ENCODE peak calls at places on chromosomes 16 and 17, in six cellular contexts. One of them, this sample, is unnamed.
A peak's percentile ranks its signal among the peaks of the same experiment; 100 is the strongest.

GRCh38 chr17:7133424-7133823 is 18.8 kb upstream of the ASGR2 start:
- ATAC-seq in GM12878: peak; percentile 48
- ATAC-seq in HepG2: peak; percentile 66
- ATAC-seq in GM23338: peak; percentile 18
- ATAC-seq in Panc1: no peak
- ATAC-seq in upper lobe of left lung: peak; percentile 38
- ATAC-seq in this sample: no peak

GRCh38 chr17:56011406-56012131 is 141.7 kb upstream of the ANKFN1 start:
- ATAC-seq in GM12878: no peak
- ATAC-seq in HepG2: no peak
- ATAC-seq in GM23338: no peak
- ATAC-seq in Panc1: no peak
- ATAC-seq in upper lobe of left lung: no peak
- ATAC-seq in this sample: no peak

GRCh38 chr16:87948735-87949070 is 2.5 kb upstream of the BANP start:
- ATAC-seq in GM12878: no peak
- ATAC-seq in HepG2: no peak
- ATAC-seq in GM23338: no peak
- ATAC-seq in Panc1: no peak
- ATAC-seq in upper lobe of left lung: no peak
- ATAC-seq in this sample: no peak

GRCh38 chr17:1374426-1375177 is 25.4 kb downstream of the YWHAE start:
- ATAC-seq in GM12878: peak; percentile 61
- ATAC-seq in HepG2: no peak
- ATAC-seq in GM23338: no peak
- ATAC-seq in Panc1: no peak
- ATAC-seq in upper lobe of left lung: peak; percentile 55
- ATAC-seq in this sample: no peak

GRCh38 chr16:56207421-56207820 is 16.1 kb downstream of the GNAO1 start:
- ATAC-seq in GM12878: no peak
- ATAC-seq in HepG2: no peak
- ATAC-seq in GM23338: no peak
- ATAC-seq in Panc1: no peak
- ATAC-seq in upper lobe of left lung: no peak
- ATAC-seq in this sample: no peak

GRCh38 chr17:17042381-17042736 is at the start of gene MPRIP:
- ATAC-seq in GM12878: no peak
- ATAC-seq in HepG2: no peak
- ATAC-seq in GM23338: no peak
- ATAC-seq in Panc1: no peak
- ATAC-seq in upper lobe of left lung: no peak
- ATAC-seq in this sample: peak; percentile 29

GRCh38 chr17:82678265-82678891 is 20.1 kb downstream of the RAB40B start:
- ATAC-seq in GM12878: no peak
- ATAC-seq in HepG2: no peak
- ATAC-seq in GM23338: no peak
- ATAC-seq in Panc1: no peak
- ATAC-seq in upper lobe of left lung: no peak
- ATAC-seq in this sample: no peak

GRCh38 chr17:82781894-82782274 is 30.0 kb downstream of the TBCD start:
- ATAC-seq in GM12878: peak; percentile 100
- ATAC-seq in HepG2: peak; percentile 97
- ATAC-seq in GM23338: peak; percentile 98
- ATAC-seq in Panc1: peak; percentile 97
- ATAC-seq in upper lobe of left lung: peak; percentile 95
- ATAC-seq in this sample: peak; percentile 92

GRCh38 chr16:19884611-19885455 is at the start of gene GPRC5B:
- ATAC-seq in GM12878: peak; percentile 58
- ATAC-seq in HepG2: peak; percentile 52
- ATAC-seq in GM23338: peak; percentile 24
- ATAC-seq in Panc1: peak; percentile 78
- ATAC-seq in upper lobe of left lung: peak; percentile 37
- ATAC-seq in this sample: peak; percentile 77

GRCh38 chr17:64565563-64565962 is 58.8 kb downstream of the CEP95 start:
- ATAC-seq in GM12878: no peak
- ATAC-seq in HepG2: no peak
- ATAC-seq in GM23338: no peak
- ATAC-seq in Panc1: no peak
- ATAC-seq in upper lobe of left lung: no peak
- ATAC-seq in this sample: no peak

GRCh38 chr16:66923247-66923851 is 2.0 kb downstream of the RRAD start:
- ATAC-seq in GM12878: no peak
- ATAC-seq in HepG2: no peak
- ATAC-seq in GM23338: no peak
- ATAC-seq in Panc1: no peak
- ATAC-seq in upper lobe of left lung: no peak
- ATAC-seq in this sample: peak; percentile 46

GRCh38 chr17:15091825-15092224 is 173.3 kb downstream of the PMP22 start:
- ATAC-seq in GM12878: no peak
- ATAC-seq in HepG2: no peak
- ATAC-seq in GM23338: peak; percentile 70
- ATAC-seq in Panc1: no peak
- ATAC-seq in upper lobe of left lung: no peak
- ATAC-seq in this sample: no peak

GRCh38 chr17:18145811-18146210 is 37.3 kb downstream of the MYO15A start:
- ATAC-seq in GM12878: no peak
- ATAC-seq in HepG2: no peak
- ATAC-seq in GM23338: no peak
- ATAC-seq in Panc1: no peak
- ATAC-seq in upper lobe of left lung: no peak
- ATAC-seq in this sample: no peak

GRCh38 chr17:12024332-12024731 is 3.7 kb downstream of the MAP2K4 start:
- ATAC-seq in GM12878: no peak
- ATAC-seq in HepG2: no peak
- ATAC-seq in GM23338: no peak
- ATAC-seq in Panc1: no peak
- ATAC-seq in upper lobe of left lung: no peak
- ATAC-seq in this sample: no peak

GRCh38 chr16:75244844-75245758 is 6.3 kb downstream of the BCAR1 start:
- ATAC-seq in GM12878: peak; percentile 81
- ATAC-seq in HepG2: peak; percentile 80
- ATAC-seq in GM23338: peak; percentile 59
- ATAC-seq in Panc1: peak; percentile 75
- ATAC-seq in upper lobe of left lung: peak; percentile 85
- ATAC-seq in this sample: peak; percentile 91

GRCh38 chr16:57409065-57409464 is 4.5 kb downstream of the CCL17 start:
- ATAC-seq in GM12878: no peak
- ATAC-seq in HepG2: no peak
- ATAC-seq in GM23338: no peak
- ATAC-seq in Panc1: no peak
- ATAC-seq in upper lobe of left lung: no peak
- ATAC-seq in this sample: peak; percentile 21

GRCh38 chr16:89009343-89010209 is 32.6 kb upstream of the CBFA2T3 start:
- ATAC-seq in GM12878: no peak
- ATAC-seq in HepG2: no peak
- ATAC-seq in GM23338: peak; percentile 70
- ATAC-seq in Panc1: no peak
- ATAC-seq in upper lobe of left lung: no peak
- ATAC-seq in this sample: no peak

GRCh38 chr17:77106874-77107358 is 33.9 kb upstream of the SEC14L1 start:
- ATAC-seq in GM12878: peak; percentile 72
- ATAC-seq in HepG2: no peak
- ATAC-seq in GM23338: peak; percentile 51
- ATAC-seq in Panc1: no peak
- ATAC-seq in upper lobe of left lung: no peak
- ATAC-seq in this sample: no peak

GRCh38 chr16:61792194-61792904 is 243.9 kb downstream of the CDH8 start:
- ATAC-seq in GM12878: no peak
- ATAC-seq in HepG2: no peak
- ATAC-seq in GM23338: no peak
- ATAC-seq in Panc1: peak; percentile 60
- ATAC-seq in upper lobe of left lung: no peak
- ATAC-seq in this sample: no peak

GRCh38 chr17:76081295-76082210 is 2.6 kb downstream of the ZACN start:
- ATAC-seq in GM12878: no peak
- ATAC-seq in HepG2: peak; percentile 1
- ATAC-seq in GM23338: peak; percentile 1
- ATAC-seq in Panc1: peak; percentile 18
- ATAC-seq in upper lobe of left lung: no peak
- ATAC-seq in this sample: no peak

GRCh38 chr17:29621751-29622194 is 939 bp downstream of the CORO6 start:
- ATAC-seq in GM12878: no peak
- ATAC-seq in HepG2: no peak
- ATAC-seq in GM23338: no peak
- ATAC-seq in Panc1: no peak
- ATAC-seq in upper lobe of left lung: no peak
- ATAC-seq in this sample: no peak
- H3K4me3 ChIP-seq in GM12878: peak overlapping the region; percentile 78
- H3K4me3 ChIP-seq in HepG2: peak overlapping the region; percentile 70
- H3K4me3 ChIP-seq in GM23338: peak overlapping the region; percentile 89
- H3K4me3 ChIP-seq in Panc1: peak overlapping the region; percentile 72
- H3K4me3 ChIP-seq in upper lobe of left lung: peak overlapping the region; percentile 68
- H3K4me3 ChIP-seq in this sample: peak overlapping the region; percentile 82

DNA sequence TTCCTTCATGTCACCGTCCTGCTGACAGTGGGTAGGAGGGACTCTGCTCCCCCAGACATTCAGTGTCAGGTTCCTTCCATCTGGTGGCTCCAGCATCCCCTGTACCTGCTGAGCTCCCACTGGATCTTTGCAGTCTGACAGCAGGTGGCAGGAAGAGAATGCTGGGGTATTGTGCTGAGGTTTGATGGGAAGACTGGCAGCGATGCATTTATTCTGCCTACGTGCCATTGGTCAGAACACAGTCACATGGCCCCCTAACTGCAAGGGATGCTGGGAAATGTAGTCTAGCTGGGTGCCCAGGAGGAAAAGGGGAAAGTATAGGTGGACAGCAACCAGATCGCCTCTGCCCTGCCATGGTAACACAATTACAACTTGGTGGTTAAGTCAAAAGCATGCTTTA is 44.4 kb downstream of the IRX3 start:
- ATAC-seq in GM12878: peak; percentile 23
- ATAC-seq in HepG2: peak; percentile 22
- ATAC-seq in GM23338: peak; percentile 95
- ATAC-seq in Panc1: no peak
- ATAC-seq in upper lobe of left lung: no peak
- ATAC-seq in this sample: no peak
- TF ChIP-seq POLR2AphosphoS5 in GM12878: no peak
- TF ChIP-seq POLR2AphosphoS5 in HepG2: no peak
- TF ChIP-seq POLR2AphosphoS5 in GM23338: no peak
- TF ChIP-seq POLR2AphosphoS5 in Panc1: no peak
- TF ChIP-seq POLR2AphosphoS5 in upper lobe of left lung: no peak
- TF ChIP-seq POLR2AphosphoS5 in this sample: no peak

GRCh38 chr17:21211825-21212479 is 2.0 kb downstream of the TMEM11 start:
- ATAC-seq in GM12878: no peak
- ATAC-seq in HepG2: no peak
- ATAC-seq in GM23338: no peak
- ATAC-seq in Panc1: no peak
- ATAC-seq in upper lobe of left lung: no peak
- ATAC-seq in this sample: no peak
- H3K4me3 ChIP-seq in GM12878: peak overlapping the region; percentile 81
- H3K4me3 ChIP-seq in HepG2: peak overlapping the region; percentile 83
- H3K4me3 ChIP-seq in GM23338: peak overlapping the region; percentile 98
- H3K4me3 ChIP-seq in Panc1: no peak overlapping the region
- H3K4me3 ChIP-seq in upper lobe of left lung: no peak overlapping the region
- H3K4me3 ChIP-seq in this sample: no peak overlapping the region

DNA sequence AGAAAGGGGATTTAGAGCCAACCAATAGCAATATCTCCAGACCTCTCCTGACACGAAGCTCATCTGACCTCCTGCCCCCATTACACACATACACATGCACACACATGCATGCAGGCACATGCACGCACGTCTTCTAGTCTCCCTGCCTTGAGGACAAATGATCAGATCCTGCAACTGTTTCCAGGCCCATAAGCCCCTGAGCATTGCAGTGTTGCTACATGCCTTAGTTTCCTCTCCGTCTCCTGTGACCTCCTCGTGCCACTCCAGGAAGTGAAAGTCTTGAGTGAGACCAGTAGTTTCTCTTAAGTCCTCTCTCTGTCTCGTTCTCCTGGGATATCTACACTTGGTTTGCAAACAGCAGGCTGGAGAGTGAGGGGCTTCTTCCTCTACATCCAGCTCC is 8.2 kb downstream of the CIITA start:
- ATAC-seq in GM12878: peak; percentile 21
- ATAC-seq in HepG2: no peak
- ATAC-seq in GM23338: no peak
- ATAC-seq in Panc1: no peak
- ATAC-seq in upper lobe of left lung: no peak
- ATAC-seq in this sample: no peak
- TF ChIP-seq POLR2AphosphoS5 in GM12878: no peak
- TF ChIP-seq POLR2AphosphoS5 in HepG2: no peak
- TF ChIP-seq POLR2AphosphoS5 in GM23338: no peak
- TF ChIP-seq POLR2AphosphoS5 in Panc1: no peak
- TF ChIP-seq POLR2AphosphoS5 in upper lobe of left lung: peak; percentile 26
- TF ChIP-seq POLR2AphosphoS5 in this sample: no peak

DNA sequence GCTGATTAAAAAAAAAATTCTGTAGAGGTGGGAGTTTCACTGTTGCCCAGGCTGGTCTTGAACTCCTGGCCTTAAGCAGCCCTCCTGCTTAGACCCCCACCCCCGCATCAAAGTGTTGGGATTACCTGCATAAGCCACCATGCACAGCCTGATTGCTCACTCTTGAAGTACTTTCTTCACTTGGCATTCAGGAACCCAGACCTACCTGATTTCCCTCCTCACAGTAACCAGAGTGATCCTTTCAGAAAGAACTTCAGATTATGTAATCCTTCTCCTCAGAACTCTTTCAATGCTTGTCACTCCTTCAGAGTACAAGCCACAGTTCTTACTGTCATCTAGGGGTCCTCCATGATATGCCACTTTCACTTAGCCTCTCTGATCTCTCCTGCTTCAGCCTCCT is 1.4 kb downstream of the EFCAB13 start:
- ATAC-seq in GM12878: no peak
- ATAC-seq in HepG2: no peak
- ATAC-seq in GM23338: no peak
- ATAC-seq in Panc1: no peak
- ATAC-seq in upper lobe of left lung: no peak
- ATAC-seq in this sample: no peak
- H3K4me3 ChIP-seq in GM12878: peak overlapping the region; percentile 76
- H3K4me3 ChIP-seq in HepG2: no peak overlapping the region
- H3K4me3 ChIP-seq in GM23338: peak overlapping the region; percentile 71
- H3K4me3 ChIP-seq in Panc1: no peak overlapping the region
- H3K4me3 ChIP-seq in upper lobe of left lung: peak overlapping the region; percentile 65
- H3K4me3 ChIP-seq in this sample: no peak overlapping the region

GRCh38 chr16:85673529-85674417 is 15.0 kb downstream of the GINS2 start:
- ATAC-seq in GM12878: no peak
- ATAC-seq in HepG2: no peak
- ATAC-seq in GM23338: peak; percentile 9
- ATAC-seq in Panc1: peak; percentile 73
- ATAC-seq in upper lobe of left lung: peak; percentile 86
- ATAC-seq in this sample: peak; percentile 57
- TF ChIP-seq POLR2AphosphoS5 in GM12878: no peak
- TF ChIP-seq POLR2AphosphoS5 in HepG2: no peak
- TF ChIP-seq POLR2AphosphoS5 in GM23338: no peak
- TF ChIP-seq POLR2AphosphoS5 in Panc1: no peak
- TF ChIP-seq POLR2AphosphoS5 in upper lobe of left lung: peak; percentile 45
- TF ChIP-seq POLR2AphosphoS5 in this sample: peak; percentile 12

GRCh38 chr17:21549107-21549687 is 143.1 kb upstream of the KCNJ18 start:
- ATAC-seq in GM12878: no peak
- ATAC-seq in HepG2: no peak
- ATAC-seq in GM23338: no peak
- ATAC-seq in Panc1: no peak
- ATAC-seq in upper lobe of left lung: no peak
- ATAC-seq in this sample: no peak
- H3K4me3 ChIP-seq in GM12878: no peak overlapping the region
- H3K4me3 ChIP-seq in HepG2: no peak overlapping the region
- H3K4me3 ChIP-seq in GM23338: no peak overlapping the region
- H3K4me3 ChIP-seq in Panc1: no peak overlapping the region
- H3K4me3 ChIP-seq in upper lobe of left lung: no peak overlapping the region
- H3K4me3 ChIP-seq in this sample: no peak overlapping the region

This sample was measured in gastroesophageal sphincter.